ENCODE peak calls at places on chromosomes 12 and 14, in five cellular contexts. A, R, C, U and I are unnamed samples.

GRCh38 chr14:62585247-62585646 is 460.0 kb downstream of the KCNH5 start:
- DNase-seq in A (no peak), U (no peak), R (no peak), C (no peak), I (no peak)

GRCh38 chr14:94115631-94116030 is 5.1 kb downstream of the IFI27 start:
- DNase-seq in R (no peak), A (no peak), U (no peak), C (no peak), I (no peak)

GRCh38 chr12:93813972-93814821 is 137.0 kb downstream of the CRADD start:
- DNase-seq in U (no peak), A (peak; percentile 52), C (peak; percentile 74), R (peak; percentile 86), I (no peak)

GRCh38 chr12:46464863-46465262 is 92.3 kb upstream of the SLC38A2 start:
- DNase-seq in A (no peak), U (no peak), R (no peak), C (no peak), I (no peak)

GRCh38 chr12:129363041-129363440 is 509.8 kb downstream of the GLT1D1 start:
- DNase-seq in R (no peak), C (no peak), U (no peak), A (no peak), I (no peak)

GRCh38 chr12:131369094-131369845 is 341.6 kb upstream of the SFSWAP start:
- DNase-seq in U (no peak), A (no peak), C (no peak), R (no peak), I (peak; percentile 25)

GRCh38 chr14:55803506-55804197 is 223.6 kb downstream of the KTN1 start:
- DNase-seq in U (no peak), R (no peak), A (no peak), C (no peak), I (no peak)

GRCh38 chr14:102805454-102805891 is 28.2 kb downstream of the TRAF3 start:
- DNase-seq in U (peak; percentile 32), A (no peak), C (no peak), R (no peak), I (peak; percentile 36)

GRCh38 chr14:34243401-34243800 is 218.6 kb downstream of the SPTSSA start:
- DNase-seq in U (no peak), A (no peak), R (no peak), C (no peak), I (no peak)

GRCh38 chr14:55976219-55976618 is 142.0 kb upstream of the PELI2 start:
- DNase-seq in C (no peak), R (no peak), U (peak; percentile 81), A (peak; percentile 83), I (no peak)

GRCh38 chr12:80598004-80598606 is 109.3 kb upstream of the MYF6 start:
- DNase-seq in U (peak; percentile 1), C (no peak), R (no peak), A (no peak), I (peak; percentile 50)

GRCh38 chr12:80946591-80946990 is 8.9 kb upstream of the LIN7A start:
- DNase-seq in A (no peak), U (no peak), R (no peak), C (no peak), I (no peak)

GRCh38 chr12:122836027-122836921 is 1.0 kb downstream of the HIP1R start:
- DNase-seq in U (peak; percentile 89), A (peak; percentile 78), C (peak; percentile 55), R (no peak), I (peak; percentile 23)

GRCh38 chr12:89162704-89163261 is 189.5 kb downstream of the DUSP6 start:
- DNase-seq in C (peak; percentile 70), A (peak; percentile 53), R (peak; percentile 65), U (peak; percentile 55), I (peak; percentile 58)

GRCh38 chr14:66501592-66501991 is 6.4 kb upstream of the GPHN start:
- DNase-seq in A (no peak), U (no peak), R (no peak), C (no peak), I (no peak)

GRCh38 chr12:54765652-54766051 is 88.7 kb upstream of the MUCL1 start:
- DNase-seq in U (peak; percentile 34), R (no peak), A (no peak), C (no peak), I (no peak)

GRCh38 chr12:68609955-68610434 is 704 bp upstream of the RAP1B start:
- DNase-seq in R (peak; percentile 24), C (no peak), U (peak; percentile 19), A (peak; percentile 40), I (no peak)

GRCh38 chr14:70856851-70857498 is 47.7 kb upstream of the MAP3K9 start:
- DNase-seq in U (no peak), A (no peak), C (no peak), R (no peak), I (peak; percentile 31)

GRCh38 chr12:108304633-108305032 is 34.5 kb downstream of the CMKLR1 start:
- DNase-seq in R (no peak), C (no peak), U (no peak), A (no peak), I (no peak)

GRCh38 chr14:89723930-89724915 is 230.3 kb downstream of the EFCAB11 start:
- DNase-seq in C (no peak), U (no peak), R (no peak), A (no peak), I (peak; percentile 9)

GRCh38 chr14:105332352-105332874 is 17.9 kb downstream of the PACS2 start:
- DNase-seq in R (no peak), C (no peak), U (no peak), A (no peak), I (no peak)

DNA sequence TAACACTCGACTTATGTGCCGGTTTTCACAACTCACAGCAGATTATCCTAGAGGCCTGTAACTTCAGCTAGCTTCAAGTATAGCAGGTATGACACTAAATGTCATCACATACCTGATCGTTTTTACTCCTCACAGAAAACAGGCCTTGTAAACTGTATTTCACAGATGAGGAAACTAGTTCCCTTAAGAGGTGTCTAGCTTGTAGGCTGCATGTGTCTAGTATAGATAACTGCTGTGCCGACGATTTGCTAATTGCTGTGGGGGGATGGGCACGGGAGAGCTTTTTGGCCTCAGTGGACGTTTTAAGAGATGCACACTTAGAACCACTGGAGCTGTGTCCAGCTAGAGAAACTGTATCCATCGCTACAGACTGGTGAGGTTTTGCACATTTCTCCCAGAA is 78.8 kb downstream of the PAPOLA start:
- DNase-seq in A (peak; percentile 2), R (no peak), C (no peak), U (no peak), I (no peak)
- H3K27ac ChIP-seq in A (no peak overlapping the region), R (no peak overlapping the region), C (no peak overlapping the region), U (no peak overlapping the region), I (no peak overlapping the region)

GRCh38 chr14:20998139-20998538 is 954 bp upstream of the SLC39A2 start:
- DNase-seq in C (no peak), R (no peak), A (peak; percentile 54), U (no peak), I (no peak)

GRCh38 chr14:20997564-20997963 is 1.5 kb upstream of the SLC39A2 start:
- DNase-seq in A (no peak), R (no peak), U (no peak), C (no peak), I (no peak)

GRCh38 chr14:20996521-20996920 is 2.6 kb upstream of the SLC39A2 start:
- DNase-seq in R (no peak), A (no peak), U (no peak), C (no peak), I (no peak)

GRCh38 chr14:21001218-21001617 is 2.1 kb downstream of the SLC39A2 start:
- DNase-seq in R (no peak), U (no peak), A (peak; percentile 60), C (no peak), I (no peak)

DNA sequence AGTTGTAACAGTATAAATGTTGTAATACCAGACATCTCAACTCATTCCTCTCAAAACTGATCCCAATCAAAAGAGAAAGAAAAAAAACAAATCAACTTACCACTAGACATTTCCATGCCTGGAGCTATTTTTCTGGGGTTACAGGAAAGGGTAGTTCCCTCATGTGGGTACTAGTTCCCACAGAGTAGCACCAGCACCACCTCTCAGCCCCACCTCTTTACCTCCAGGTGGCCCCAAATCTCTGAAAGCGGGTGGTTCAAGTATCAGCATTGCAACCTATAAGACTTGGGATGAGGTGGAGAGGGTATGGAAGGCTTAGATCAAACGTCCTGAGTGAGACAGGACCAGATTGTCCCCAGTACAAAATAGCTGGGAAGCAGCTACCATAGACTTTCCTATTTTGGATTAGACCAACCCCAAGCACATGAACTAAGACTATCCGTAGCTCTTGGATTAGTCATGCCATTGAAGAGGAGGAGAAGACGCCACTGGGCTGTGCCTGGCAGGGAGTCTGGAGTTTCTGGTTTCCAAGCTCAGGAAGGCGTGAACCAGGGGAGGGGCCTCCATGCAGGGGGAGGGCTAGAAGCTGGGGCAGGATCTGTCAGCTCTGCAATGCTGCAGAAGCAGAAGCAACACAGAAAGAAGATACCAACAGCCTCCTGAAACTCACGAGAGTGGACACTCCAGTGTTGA is at the start of gene SLC39A2:
- DNase-seq in C (no peak), R (peak; percentile 25), U (no peak), A (peak; percentile 92), I (no peak)
- H3K4me3 ChIP-seq in C (no peak within 1 kb of the TSS), R (no peak within 1 kb of the TSS), U (no peak within 1 kb of the TSS), A (no peak within 1 kb of the TSS), I (no peak within 1 kb of the TSS)

GRCh38 chr14:38339704-38340103 is 83.8 kb upstream of the CLEC14A start:
- DNase-seq in R (no peak), A (no peak), C (no peak), U (no peak), I (no peak)

DNA sequence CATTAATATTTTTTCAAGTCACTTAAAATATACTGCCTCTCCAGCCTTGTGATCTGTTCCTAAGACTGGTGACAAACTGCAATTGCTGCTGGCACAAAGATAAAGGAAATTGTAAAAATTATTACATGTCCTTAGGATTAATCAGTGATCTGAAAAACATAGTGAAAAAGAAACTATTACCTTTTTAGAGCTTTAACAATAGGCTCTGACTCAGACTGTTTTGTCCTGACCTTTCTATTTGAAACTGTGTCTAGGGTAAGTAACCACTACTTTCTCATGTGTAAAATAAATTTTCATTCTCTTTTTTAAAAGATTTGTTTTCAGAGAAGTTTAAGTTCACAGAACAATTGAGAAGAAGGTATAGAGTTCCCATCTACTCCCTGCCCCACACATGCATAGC is 80.4 kb upstream of the CLEC14A start:
- DNase-seq in A (no peak), U (no peak), C (no peak), R (no peak), I (no peak)
- H3K27ac ChIP-seq in A (no peak overlapping the region), U (no peak overlapping the region), C (no peak overlapping the region), R (no peak overlapping the region), I (no peak overlapping the region)

GRCh38 chr12:48163150-48163747 is 5.9 kb upstream of the ASB8 start:
- DNase-seq in U (no peak), A (no peak), C (no peak), R (no peak), I (no peak)

GRCh38 chr12:48164456-48164855 is 7.1 kb upstream of the ASB8 start:
- DNase-seq in U (no peak), R (no peak), A (no peak), C (no peak), I (no peak)

GRCh38 chr12:48160807-48161206 is 3.5 kb upstream of the ASB8 start:
- DNase-seq in A (no peak), C (no peak), R (no peak), U (no peak), I (peak; percentile 83)

GRCh38 chr12:48169011-48169410 is 11.7 kb upstream of the ASB8 start:
- DNase-seq in C (no peak), U (no peak), A (no peak), R (no peak), I (peak; percentile 86)

GRCh38 chr12:48165089-48166031 is 8.0 kb upstream of the ASB8 start:
- DNase-seq in C (no peak), R (peak; percentile 27), A (peak; percentile 58), U (peak; percentile 71), I (peak; percentile 96)
- H3K4me3 ChIP-seq in C (no peak overlapping the region), R (no peak overlapping the region), A (no peak overlapping the region), U (no peak overlapping the region), I (no peak overlapping the region)